ENCODE peak calls at places on chromosomes 5 and 9, in five cellular contexts. V, F, O, D and I are unnamed samples.

GRCh38 chr5:34749431-34749872 is 89.5 kb upstream of the TTC23L start:
- DNase-seq in V (peak; percentile 90), F (no peak), O (no peak), D (peak; percentile 89), I (peak; percentile 85)

GRCh38 chr5:169942181-169942580 is 38.1 kb downstream of the INSYN2B start:
- DNase-seq in V (no peak), F (no peak), O (no peak), D (no peak), I (no peak)

GRCh38 chr5:93571111-93571977 is 9.7 kb downstream of the NR2F1-AS1 start:
- DNase-seq in V (no peak), F (no peak), O (peak; percentile 71), D (no peak), I (no peak)

GRCh38 chr9:109817846-109818472 is 38.0 kb downstream of the PALM2AKAP2 start:
- DNase-seq in V (peak; percentile 97), F (peak; percentile 96), O (peak; percentile 58), D (peak; percentile 99), I (peak; percentile 96)

GRCh38 chr5:149337746-149338145 is 7.6 kb upstream of the GRPEL2 start:
- DNase-seq in V (no peak), F (no peak), O (no peak), D (no peak), I (no peak)

GRCh38 chr5:88263349-88263748 is 5.3 kb downstream of the TMEM161B start:
- DNase-seq in V (no peak), F (no peak), O (no peak), D (no peak), I (no peak)

GRCh38 chr9:93132287-93132927 is 1.6 kb downstream of the NINJ1 start:
- DNase-seq in V (peak; percentile 48), F (no peak), O (no peak), D (no peak), I (no peak)

GRCh38 chr9:131398204-131398603 is 4.3 kb downstream of the PRRC2B start:
- DNase-seq in V (no peak), F (no peak), O (no peak), D (no peak), I (no peak)

GRCh38 chr5:139394123-139394653 is 716 bp downstream of the PROB1 start:
- DNase-seq in V (peak; percentile 64), F (peak; percentile 74), O (peak; percentile 61), D (no peak), I (no peak)

GRCh38 chr5:133052317-133053175 is 733 bp downstream of the HSPA4 start:
- DNase-seq in V (peak; percentile 76), F (peak; percentile 71), O (peak; percentile 50), D (peak; percentile 44), I (peak; percentile 70)

GRCh38 chr9:87108639-87109038 is 161.3 kb upstream of the GAS1 start:
- DNase-seq in V (no peak), F (no peak), O (no peak), D (no peak), I (no peak)

GRCh38 chr9:98906273-98907040 is 37.2 kb upstream of the COL15A1 start:
- DNase-seq in V (peak; percentile 54), F (no peak), O (no peak), D (peak; percentile 46), I (peak; percentile 94)

GRCh38 chr5:143934821-143935220 is 122.9 kb downstream of the HMHB1 start:
- DNase-seq in V (no peak), F (no peak), O (no peak), D (no peak), I (no peak)

GRCh38 chr5:38695021-38695961 is 138.8 kb upstream of the LIFR start:
- DNase-seq in V (peak; percentile 78), F (peak; percentile 73), O (no peak), D (no peak), I (no peak)

GRCh38 chr5:546376-546908 is 22.2 kb upstream of the SLC9A3 start:
- DNase-seq in V (no peak), F (no peak), O (no peak), D (no peak), I (no peak)

GRCh38 chr9:21919377-21920362 is 74.5 kb downstream of the CDKN2A start:
- DNase-seq in V (peak; percentile 83), F (no peak), O (no peak), D (peak; percentile 88), I (no peak)

GRCh38 chr5:96885518-96886338 is 9.4 kb downstream of the ERAP2 start:
- DNase-seq in V (no peak), F (no peak), O (no peak), D (no peak), I (no peak)

GRCh38 chr5:149153193-149153750 is 12.0 kb downstream of the ABLIM3 start:
- DNase-seq in V (no peak), F (no peak), O (no peak), D (no peak), I (no peak)

GRCh38 chr5:102229685-102230084 is 66.4 kb downstream of the SLCO4C1 start:
- DNase-seq in V (no peak), F (no peak), O (no peak), D (no peak), I (no peak)

GRCh38 chr5:155773680-155774079 is 553.3 kb upstream of the SGCD start:
- DNase-seq in V (no peak), F (no peak), O (no peak), D (no peak), I (no peak)

GRCh38 chr5:103461223-103461622 is 101.4 kb downstream of the NUDT12 start:
- DNase-seq in V (peak; percentile 12), F (no peak), O (no peak), D (peak; percentile 64), I (no peak)

GRCh38 chr5:76715484-76715733 is 517 bp upstream of the F2R start:
- DNase-seq in V (no peak), F (no peak), O (peak; percentile 33), D (no peak), I (no peak)

GRCh38 chr9:98380065-98380681 is 124.7 kb upstream of the TBC1D2 start:
- DNase-seq in V (peak; percentile 38), F (peak; percentile 90), O (peak; percentile 62), D (peak; percentile 65), I (no peak)

GRCh38 chr5:138967806-138968448 is 92.8 kb upstream of the LRRTM2 start:
- DNase-seq in V (peak; percentile 49), F (no peak), O (no peak), D (peak; percentile 36), I (no peak)

GRCh38 chr5:154646841-154647759 is 108.1 kb upstream of the LARP1 start:
- DNase-seq in V (peak; percentile 49), F (peak; percentile 89), O (peak; percentile 77), D (peak; percentile 12), I (peak; percentile 70)

GRCh38 chr5:10789021-10789420 is 28.0 kb upstream of the DAP start:
- DNase-seq in V (peak; percentile 60), F (peak; percentile 24), O (no peak), D (peak; percentile 92), I (peak; percentile 28)

GRCh38 chr5:17966636-17967402 is 332.6 kb downstream of the TAF11L14 start:
- DNase-seq in V (no peak), F (no peak), O (no peak), D (no peak), I (no peak)

GRCh38 chr9:111013707-111014106 is 24.6 kb downstream of the LPAR1 start:
- DNase-seq in V (no peak), F (no peak), O (no peak), D (no peak), I (no peak)
- H2BK120ac ChIP-seq in V (no peak overlapping the region), F (no peak overlapping the region), O (no peak overlapping the region), D (no peak overlapping the region), I (no peak overlapping the region)

DNA sequence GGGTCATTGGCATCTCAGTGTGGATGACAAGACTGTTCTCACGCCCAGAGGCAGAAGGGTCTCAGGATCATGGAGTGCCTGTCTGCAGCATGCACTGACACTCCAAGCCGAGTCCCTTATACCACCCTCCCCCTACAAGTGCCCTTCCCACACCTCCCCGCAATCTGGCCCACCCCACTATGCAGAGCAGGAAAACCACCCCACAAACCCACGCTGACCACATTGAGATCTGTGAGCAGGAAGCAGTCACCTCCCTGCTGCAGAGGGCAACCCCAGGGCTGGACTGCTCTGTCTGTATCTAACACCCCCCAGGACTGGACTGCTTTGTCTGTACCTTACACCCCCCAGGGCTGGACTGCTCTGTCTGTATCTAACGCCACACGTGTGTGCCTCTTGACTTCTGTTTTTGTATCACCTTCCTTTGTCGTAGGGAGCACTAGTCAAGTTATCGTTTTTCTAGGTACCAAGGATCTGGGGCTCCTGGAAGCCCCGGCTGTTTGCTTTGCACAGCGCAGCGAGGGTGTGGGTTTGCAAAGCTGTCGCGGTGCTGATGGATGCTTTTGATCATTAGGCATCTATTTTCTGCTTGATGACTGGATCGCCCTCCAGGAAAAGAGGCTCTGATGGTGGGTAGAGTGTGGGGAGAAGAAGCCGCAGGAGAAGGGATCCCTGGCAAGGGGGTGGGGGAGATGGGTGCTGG is 21.5 kb downstream of the OLFM1 start:
- DNase-seq in V (no peak), F (no peak), O (no peak), D (no peak), I (no peak)
- H4K8ac ChIP-seq in V (no peak overlapping the region), F (no peak overlapping the region), O (no peak overlapping the region), D (no peak overlapping the region), I (no peak overlapping the region)

DNA sequence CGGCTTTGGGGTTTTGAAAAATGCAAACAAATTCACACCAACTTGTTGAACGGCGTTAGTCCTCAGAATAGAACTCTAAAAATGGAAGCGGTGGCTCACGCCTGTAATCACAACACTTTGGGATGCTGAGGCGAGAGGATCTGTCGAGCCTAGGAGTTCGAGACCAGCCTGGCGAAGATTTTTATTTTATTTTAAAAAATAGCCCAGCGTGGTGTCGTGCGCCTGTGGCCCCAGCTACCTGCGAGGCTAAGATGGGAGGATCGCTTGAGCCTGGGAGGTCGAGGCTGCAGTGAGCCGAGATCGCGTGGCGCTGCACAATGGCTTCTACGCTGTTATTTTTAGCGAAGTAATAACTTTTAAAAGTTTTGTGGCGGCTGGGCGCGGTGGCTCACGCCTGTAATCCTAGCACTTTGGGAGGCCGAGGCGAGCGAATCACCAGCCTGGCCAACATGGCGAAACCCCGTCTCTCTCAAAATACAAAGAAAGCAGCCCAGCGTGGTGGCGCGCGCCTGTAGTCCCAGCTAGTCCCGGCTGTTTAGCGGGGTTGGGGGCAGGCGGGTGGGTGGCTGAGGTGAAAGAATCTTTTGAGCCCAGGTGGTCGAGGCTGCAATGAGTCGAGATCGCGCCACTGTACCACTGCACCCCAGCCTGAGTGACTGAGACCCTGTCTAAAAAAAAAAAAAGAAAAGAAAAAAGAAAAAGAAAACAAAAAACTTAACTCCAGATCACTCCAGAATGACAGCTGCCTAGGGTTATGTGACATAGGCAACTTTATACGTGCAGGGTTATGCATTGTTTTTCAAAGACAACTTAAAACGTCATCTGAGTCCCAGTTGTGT is 808 bp upstream of the PLIN2 start:
- DNase-seq in V (peak; percentile 73), F (peak; percentile 63), O (peak; percentile 54), D (no peak), I (peak; percentile 49)
- H2BK120ac ChIP-seq in V (peak overlapping the region; percentile 99), F (peak overlapping the region; percentile 85), O (peak overlapping the region; percentile 88), D (peak overlapping the region; percentile 77), I (peak overlapping the region; percentile 100)

DNA sequence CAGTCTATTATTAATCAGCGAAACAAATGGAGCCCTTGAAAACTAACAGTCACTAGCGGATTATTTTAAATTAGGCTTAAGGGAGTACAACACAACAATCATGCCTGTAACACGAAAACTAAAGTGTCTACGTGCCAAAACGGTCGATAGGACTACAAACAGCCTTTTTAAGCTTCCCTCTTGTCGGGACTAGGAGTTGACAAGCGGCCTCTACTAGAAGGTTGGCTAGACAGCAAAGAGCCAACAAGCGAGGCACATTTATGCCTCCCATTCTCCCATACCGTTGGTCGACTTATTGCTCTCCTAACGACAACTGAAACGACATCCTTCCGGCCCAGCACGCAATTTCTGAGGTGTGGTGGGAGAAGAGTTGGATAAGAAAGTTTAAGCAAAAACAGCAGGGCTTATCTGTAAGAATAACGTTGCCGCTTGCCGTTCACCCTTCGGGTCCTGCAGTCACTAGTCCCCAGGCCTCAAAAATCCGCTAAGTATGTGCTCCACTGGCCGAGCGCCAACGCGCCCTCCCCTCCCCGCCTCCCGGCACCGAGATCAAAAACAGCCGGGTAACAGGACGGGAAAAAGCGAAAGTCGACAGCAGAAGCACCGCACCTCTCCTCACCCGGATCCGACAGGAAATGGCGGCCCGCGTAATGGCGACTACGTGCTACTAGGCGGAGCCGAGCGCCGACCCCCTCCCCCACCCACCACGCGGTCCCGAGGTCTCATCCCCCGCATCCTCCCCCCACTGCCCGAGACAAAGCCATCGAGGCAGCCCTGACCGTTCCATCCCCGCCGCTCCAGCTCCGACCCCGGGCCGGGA is 813 bp downstream of the HNRNPK start:
- DNase-seq in V (peak; percentile 86), F (peak; percentile 89), O (peak; percentile 81), D (peak; percentile 81), I (peak; percentile 77)
- H4K8ac ChIP-seq in V (peak overlapping the region; percentile 99), F (no peak overlapping the region), O (peak overlapping the region; percentile 100), D (peak overlapping the region; percentile 97), I (peak overlapping the region; percentile 84)